ENCODE peak calls at places on chromosome 10, in four cellular contexts. X is NCI-H524 treated with DMSO at 0.1 percent for 48 hours, P is germinal center, J is astrocyte of the spinal cord. U is an unnamed sample.

GRCh38 chr10:43308986-43309385 is 42.1 kb upstream of the RASGEF1A start:
- DNase-seq in P (no peak), X (no peak), J (no peak), U (peak; percentile 48)

GRCh38 chr10:89738551-89739209 is 37.3 kb downstream of the KIF20B start:
- DNase-seq in X (no peak), P (peak; percentile 43), J (no peak), U (no peak)

GRCh38 chr10:60877777-60878120 is 66.2 kb downstream of the RHOBTB1 start:
- DNase-seq in X (no peak), P (no peak), J (no peak), U (no peak)

GRCh38 chr10:6171891-6172354 is 30.8 kb upstream of the PFKFB3 start:
- DNase-seq in P (no peak), X (no peak), J (peak; percentile 97), U (no peak)

GRCh38 chr10:118181021-118181420 is 134.3 kb upstream of the RAB11FIP2 start:
- DNase-seq in P (no peak), J (no peak), X (no peak), U (no peak)

GRCh38 chr10:130363899-130364298 is 227.7 kb downstream of the GLRX3 start:
- DNase-seq in X (no peak), J (no peak), P (no peak), U (no peak)

GRCh38 chr10:114306116-114306973 is 67.3 kb downstream of the VWA2 start:
- DNase-seq in P (no peak), J (peak; percentile 98), X (no peak), U (no peak)

GRCh38 chr10:94358480-94358879 is 4.3 kb downstream of the NOC3L start:
- DNase-seq in J (peak; percentile 95), P (no peak), X (no peak), U (no peak)

GRCh38 chr10:96720422-96721206 is at the start of gene PIK3AP1:
- DNase-seq in J (no peak), X (peak; percentile 42), P (peak; percentile 86), U (peak; percentile 64)